ENCODE peak calls at places on chromosomes 3 and 15, in seven cellular contexts. A, O, B, Z, K, R and H are unnamed samples.

GRCh38 chr3:194294199-194294887 is 56.8 kb downstream of the CPN2 start:
- DNase-seq in A (peak), O (no peak), B (peak), Z (no peak), K (no peak), R (no peak), H (no peak)

GRCh38 chr3:9280477-9281219 is 31.2 kb upstream of the SRGAP3 start:
- DNase-seq in A (peak), O (no peak), B (no peak), Z (no peak), K (peak), R (no peak), H (no peak)

GRCh38 chr15:66896611-66897010 is 168.8 kb upstream of the SMAD3 start:
- DNase-seq in A (no peak), O (no peak), B (peak), Z (no peak), K (no peak), R (no peak), H (no peak)

GRCh38 chr15:57364282-57365007 is 11.9 kb upstream of the CGNL1 start:
- DNase-seq in A (peak), O (no peak), B (no peak), Z (no peak), K (no peak), R (no peak), H (no peak)

GRCh38 chr3:139975592-139976360 is 40.8 kb downstream of the CLSTN2 start:
- DNase-seq in A (no peak), O (no peak), B (no peak), Z (no peak), K (no peak), R (no peak), H (no peak)

GRCh38 chr15:32870240-32871033 is 152.6 kb downstream of the GREM1 start:
- DNase-seq in A (no peak), O (no peak), B (no peak), Z (peak), K (no peak), R (no peak), H (no peak)

GRCh38 chr3:68988740-68989139 is 24.7 kb downstream of the EOGT start:
- DNase-seq in A (no peak), O (no peak), B (no peak), Z (peak), K (no peak), R (no peak), H (no peak)

GRCh38 chr3:135844381-135844780 is 121.1 kb upstream of the PPP2R3A start:
- DNase-seq in A (no peak), O (no peak), B (no peak), Z (no peak), K (no peak), R (no peak), H (no peak)

GRCh38 chr3:61730577-61731231 is 169.3 kb downstream of the PTPRG start:
- DNase-seq in A (no peak), O (no peak), B (no peak), Z (no peak), K (no peak), R (no peak), H (no peak)

GRCh38 chr3:13687409-13687989 is 138.6 kb downstream of the FBLN2 start:
- DNase-seq in A (peak), O (no peak), B (no peak), Z (no peak), K (no peak), R (no peak), H (no peak)

GRCh38 chr3:14425574-14426304 is 23.3 kb downstream of the SLC6A6 start:
- DNase-seq in A (no peak), O (no peak), B (peak), Z (no peak), K (no peak), R (no peak), H (no peak)

GRCh38 chr15:41466711-41467110 is 27.0 kb upstream of the ITPKA start:
- DNase-seq in A (no peak), O (no peak), B (no peak), Z (no peak), K (no peak), R (no peak), H (no peak)

GRCh38 chr15:42494998-42495360 is 455 bp upstream of the SNAP23 start:
- DNase-seq in A (peak), O (no peak), B (peak), Z (peak), K (no peak), R (no peak), H (peak)

GRCh38 chr15:64905119-64905831 is 6.4 kb upstream of the ANKDD1A start:
- DNase-seq in A (peak), O (no peak), B (peak), Z (peak), K (no peak), R (peak), H (peak)

GRCh38 chr15:28097656-28098359 is 1.3 kb downstream of the OCA2 start:
- DNase-seq in A (no peak), O (no peak), B (peak), Z (no peak), K (no peak), R (no peak), H (no peak)

GRCh38 chr3:184371570-184372018 is 6.4 kb downstream of the THPO start:
- DNase-seq in A (peak), O (no peak), B (no peak), Z (peak), K (peak), R (peak), H (peak)